ENCODE peak calls at places on chromosomes 6 and 20, in ten cellular contexts. A is NCI-H510A treated with DMSO at 0.1 percent for 48 hours; U is B cell; J is iris pigment epithelial cell; K is HT-29; H is EL; N is OCI-M1; I is RCC 7860; F is effector memory CD8-positive, alpha-beta T cell; O is H54. R is an unnamed sample.

GRCh38 chr20:46438156-46438750 is 31.8 kb upstream of the ELMO2 start:
- DNase-seq in A (peak), U (peak), J (peak), K (peak), H (peak), N (peak), I (peak), F (no peak), O (peak), R (no peak)

GRCh38 chr6:1552296-1552761 is 57.4 kb upstream of the FOXC1 start:
- DNase-seq in A (no peak), U (no peak), J (peak), K (peak), H (peak), N (no peak), I (no peak), F (no peak), O (peak), R (no peak)

GRCh38 chr6:157323924-157324276 is 581 bp upstream of the TMEM242 start:
- DNase-seq in A (no peak), U (peak), J (peak), K (peak), H (peak), N (no peak), I (peak), F (peak), O (peak), R (no peak)

GRCh38 chr6:146968041-146968760 is 236.0 kb upstream of the STXBP5 start:
- DNase-seq in A (peak), U (no peak), J (peak), K (peak), H (peak), N (no peak), I (no peak), F (no peak), O (peak), R (no peak)

GRCh38 chr6:75288023-75288422 is 3.4 kb upstream of the TMEM30A start:
- DNase-seq in A (no peak), U (no peak), J (no peak), K (no peak), H (no peak), N (no peak), I (no peak), F (no peak), O (no peak), R (no peak)

GRCh38 chr6:162244031-162244430 is 483.5 kb downstream of the PRKN start:
- DNase-seq in A (no peak), U (no peak), J (no peak), K (no peak), H (no peak), N (no peak), I (no peak), F (no peak), O (no peak), R (no peak)

GRCh38 chr20:6974819-6975218 is 207.3 kb downstream of the BMP2 start:
- DNase-seq in A (no peak), U (no peak), J (peak), K (no peak), H (no peak), N (no peak), I (no peak), F (no peak), O (no peak), R (no peak)

GRCh38 chr20:37356387-37356786 is 10.4 kb downstream of the SRC start:
- DNase-seq in A (no peak), U (no peak), J (peak), K (no peak), H (peak), N (no peak), I (no peak), F (no peak), O (no peak), R (no peak)

GRCh38 chr6:158488065-158488464 is 71.8 kb upstream of the TMEM181 start:
- DNase-seq in A (no peak), U (no peak), J (peak), K (no peak), H (peak), N (no peak), I (peak), F (no peak), O (peak), R (no peak)

GRCh38 chr6:105994522-105995402 is 91.4 kb upstream of the PRDM1 start:
- DNase-seq in A (no peak), U (peak), J (peak), K (peak), H (peak), N (peak), I (no peak), F (peak), O (peak), R (peak)

GRCh38 chr6:42007753-42008528 is 42.4 kb upstream of the TAF8 start:
- DNase-seq in A (peak), U (peak), J (no peak), K (no peak), H (no peak), N (no peak), I (no peak), F (peak), O (no peak), R (no peak)

GRCh38 chr6:43695078-43695966 is 7.7 kb upstream of the MRPS18A start:
- DNase-seq in A (peak), U (no peak), J (no peak), K (peak), H (no peak), N (no peak), I (no peak), F (no peak), O (no peak), R (no peak)

GRCh38 chr6:111666812-111667211 is 61.1 kb upstream of the TRAF3IP2 start:
- DNase-seq in A (no peak), U (no peak), J (peak), K (no peak), H (no peak), N (no peak), I (no peak), F (no peak), O (no peak), R (no peak)

GRCh38 chr6:715709-716450 is 22.9 kb upstream of the EXOC2 start:
- DNase-seq in A (no peak), U (no peak), J (no peak), K (no peak), H (no peak), N (no peak), I (no peak), F (no peak), O (no peak), R (no peak)

GRCh38 chr20:14193443-14193842 is 144.0 kb downstream of the FLRT3 start:
- DNase-seq in A (no peak), U (no peak), J (no peak), K (no peak), H (no peak), N (no peak), I (no peak), F (no peak), O (no peak), R (no peak)

GRCh38 chr6:109705258-109705657 is 14.2 kb downstream of the FIG4 start:
- DNase-seq in A (peak), U (peak), J (peak), K (peak), H (peak), N (peak), I (peak), F (peak), O (no peak), R (peak)

GRCh38 chr6:44642870-44643522 is 255.5 kb downstream of the CDC5L start:
- DNase-seq in A (no peak), U (no peak), J (no peak), K (no peak), H (no peak), N (no peak), I (peak), F (no peak), O (no peak), R (peak)

GRCh38 chr20:56875803-56876202 is 246.7 kb downstream of the TFAP2C start:
- DNase-seq in A (no peak), U (no peak), J (no peak), K (no peak), H (no peak), N (no peak), I (no peak), F (no peak), O (no peak), R (no peak)

GRCh38 chr6:155132617-155133016 is 131.2 kb upstream of the CLDN20 start:
- DNase-seq in A (no peak), U (no peak), J (no peak), K (no peak), H (no peak), N (no peak), I (no peak), F (no peak), O (no peak), R (no peak)

GRCh38 chr6:38153946-38154345 is 334.4 kb downstream of the ZFAND3 start:
- DNase-seq in A (no peak), U (no peak), J (no peak), K (no peak), H (no peak), N (no peak), I (no peak), F (no peak), O (no peak), R (no peak)

GRCh38 chr20:24703284-24703610 is 233.8 kb downstream of the SYNDIG1 start:
- DNase-seq in A (no peak), U (no peak), J (no peak), K (no peak), H (no peak), N (no peak), I (no peak), F (no peak), O (no peak), R (no peak)

GRCh38 chr6:12112540-12113189 is 100.6 kb downstream of the HIVEP1 start:
- DNase-seq in A (no peak), U (peak), J (peak), K (no peak), H (peak), N (no peak), I (peak), F (no peak), O (peak), R (no peak)

GRCh38 chr6:17240803-17241500 is 40.2 kb upstream of the RBM24 start:
- DNase-seq in A (no peak), U (no peak), J (no peak), K (no peak), H (no peak), N (peak), I (no peak), F (no peak), O (no peak), R (no peak)

GRCh38 chr20:8969062-8969694 is 99.7 kb upstream of the PLCB4 start:
- DNase-seq in A (no peak), U (no peak), J (no peak), K (no peak), H (no peak), N (no peak), I (no peak), F (no peak), O (no peak), R (no peak)

GRCh38 chr20:59776059-59776603 is 157.3 kb downstream of the SYCP2 start:
- DNase-seq in A (no peak), U (no peak), J (no peak), K (no peak), H (no peak), N (no peak), I (no peak), F (no peak), O (no peak), R (no peak)

GRCh38 chr20:235891-236290 is 8.8 kb downstream of the DEFB129 start:
- DNase-seq in A (no peak), U (no peak), J (no peak), K (peak), H (peak), N (peak), I (no peak), F (no peak), O (no peak), R (no peak)

GRCh38 chr6:159972506-159973268 is 3.8 kb downstream of the IGF2R start:
- DNase-seq in A (no peak), U (no peak), J (no peak), K (no peak), H (no peak), N (no peak), I (no peak), F (no peak), O (no peak), R (no peak)

GRCh38 chr6:169780571-169781091 is 29.2 kb downstream of the ERMARD start:
- DNase-seq in A (no peak), U (no peak), J (peak), K (no peak), H (peak), N (no peak), I (no peak), F (no peak), O (no peak), R (no peak)

GRCh38 chr6:168221000-168221399 is 98.6 kb downstream of the DACT2 start:
- DNase-seq in A (no peak), U (no peak), J (no peak), K (no peak), H (no peak), N (no peak), I (peak), F (no peak), O (no peak), R (no peak)

GRCh38 chr20:64232794-64233193 is 22.8 kb upstream of the PCMTD2 start:
- DNase-seq in A (peak), U (no peak), J (no peak), K (peak), H (peak), N (no peak), I (no peak), F (no peak), O (no peak), R (no peak)

GRCh38 chr6:108621117-108621516 is 60.4 kb downstream of the FOXO3 start:
- DNase-seq in A (no peak), U (no peak), J (peak), K (no peak), H (peak), N (no peak), I (peak), F (no peak), O (peak), R (peak)

GRCh38 chr20:872855-873520 is 39.5 kb downstream of the FAM110A start:
- DNase-seq in A (no peak), U (no peak), J (no peak), K (peak), H (no peak), N (no peak), I (no peak), F (no peak), O (no peak), R (no peak)

GRCh38 chr6:12844284-12845223 is 128.0 kb downstream of the PHACTR1 start:
- DNase-seq in A (peak), U (no peak), J (peak), K (peak), H (peak), N (peak), I (no peak), F (no peak), O (peak), R (no peak)

GRCh38 chr6:33613794-33614166 is 7.3 kb upstream of the ITPR3 start:
- DNase-seq in A (no peak), U (no peak), J (no peak), K (no peak), H (peak), N (no peak), I (peak), F (no peak), O (peak), R (no peak)

GRCh38 chr6:32558426-32559057 is 28.5 kb upstream of the HLA-DRB5 start:
- DNase-seq in A (no peak), U (no peak), J (no peak), K (no peak), H (no peak), N (no peak), I (no peak), F (no peak), O (no peak), R (no peak)

GRCh38 chr6:13908955-13909381 is 15.8 kb upstream of the RNF182 start:
- DNase-seq in A (peak), U (peak), J (peak), K (peak), H (peak), N (peak), I (peak), F (peak), O (peak), R (peak)

GRCh38 chr20:25148181-25148981 is 47.1 kb upstream of the ENTPD6 start:
- DNase-seq in A (peak), U (peak), J (peak), K (no peak), H (peak), N (no peak), I (no peak), F (peak), O (no peak), R (no peak)

GRCh38 chr20:5504061-5504739 is 187.4 kb upstream of the PROKR2 start:
- DNase-seq in A (peak), U (no peak), J (peak), K (no peak), H (peak), N (peak), I (no peak), F (no peak), O (no peak), R (no peak)

GRCh38 chr6:166597711-166598440 is 11.4 kb upstream of the RAMACL start:
- DNase-seq in A (no peak), U (no peak), J (no peak), K (no peak), H (no peak), N (no peak), I (no peak), F (no peak), O (no peak), R (no peak)

GRCh38 chr6:34152806-34153565 is 7.1 kb upstream of the GRM4 start:
- DNase-seq in A (no peak), U (peak), J (no peak), K (no peak), H (no peak), N (no peak), I (no peak), F (no peak), O (no peak), R (no peak)